ENCODE peak calls at places on chromosomes 11 and 22, in seven cellular contexts. R is ovary, G is suprapubic skin, E is upper lobe of left lung, M is prostate gland, T is body of pancreas, Y is IMR-90. W is an unnamed sample.

GRCh38 chr11:65026810-65027209 is 429 bp upstream of the SNX15 start:
- DNase-seq in R (no peak), G (no peak), E (no peak), M (no peak), T (no peak), Y (peak), W (no peak)

GRCh38 chr11:2382129-2382517 is 5.0 kb downstream of the CD81 start:
- DNase-seq in R (peak), G (no peak), E (no peak), M (no peak), T (no peak), Y (no peak), W (no peak)

GRCh38 chr11:18650859-18651557 is 16.9 kb upstream of the SPTY2D1 start:
- DNase-seq in R (no peak), G (no peak), E (peak), M (peak), T (peak), Y (peak), W (peak)

GRCh38 chr11:116500833-116501622 is 271.8 kb downstream of the BUD13 start:
- DNase-seq in R (no peak), G (peak), E (no peak), M (no peak), T (no peak), Y (no peak), W (no peak)

GRCh38 chr22:49332691-49333090 is 495.0 kb downstream of the BRD1 start:
- DNase-seq in R (no peak), G (no peak), E (no peak), M (no peak), T (no peak), Y (no peak), W (no peak)

GRCh38 chr11:83008581-83008923 is 63.1 kb downstream of the RAB30 start:
- DNase-seq in R (no peak), G (no peak), E (no peak), M (no peak), T (no peak), Y (peak), W (no peak)

GRCh38 chr11:94224078-94224477 is 80.3 kb upstream of the IZUMO1R start:
- DNase-seq in R (no peak), G (no peak), E (no peak), M (no peak), T (no peak), Y (peak), W (no peak)

GRCh38 chr22:46084943-46085830 is 65.1 kb upstream of the PPARA start:
- DNase-seq in R (peak), G (peak), E (peak), M (peak), T (peak), Y (no peak), W (peak)

GRCh38 chr11:111604392-111605009 is 2.3 kb downstream of the SIK2 start:
- DNase-seq in R (no peak), G (no peak), E (no peak), M (no peak), T (no peak), Y (peak), W (no peak)

GRCh38 chr11:70522613-70523311 is 124.4 kb downstream of the CTTN start:
- DNase-seq in R (no peak), G (no peak), E (peak), M (no peak), T (no peak), Y (no peak), W (no peak)

GRCh38 chr11:5226732-5227327 is at the start of gene HBB:
- DNase-seq in R (no peak), G (no peak), E (no peak), M (no peak), T (no peak), Y (no peak), W (no peak)

GRCh38 chr11:91730071-91730470 is 494.5 kb upstream of the FAT3 start:
- DNase-seq in R (no peak), G (no peak), E (no peak), M (no peak), T (no peak), Y (no peak), W (no peak)

GRCh38 chr22:40128989-40129388 is 48.7 kb upstream of the TNRC6B start:
- DNase-seq in R (no peak), G (no peak), E (no peak), M (no peak), T (no peak), Y (no peak), W (peak)

DNA sequence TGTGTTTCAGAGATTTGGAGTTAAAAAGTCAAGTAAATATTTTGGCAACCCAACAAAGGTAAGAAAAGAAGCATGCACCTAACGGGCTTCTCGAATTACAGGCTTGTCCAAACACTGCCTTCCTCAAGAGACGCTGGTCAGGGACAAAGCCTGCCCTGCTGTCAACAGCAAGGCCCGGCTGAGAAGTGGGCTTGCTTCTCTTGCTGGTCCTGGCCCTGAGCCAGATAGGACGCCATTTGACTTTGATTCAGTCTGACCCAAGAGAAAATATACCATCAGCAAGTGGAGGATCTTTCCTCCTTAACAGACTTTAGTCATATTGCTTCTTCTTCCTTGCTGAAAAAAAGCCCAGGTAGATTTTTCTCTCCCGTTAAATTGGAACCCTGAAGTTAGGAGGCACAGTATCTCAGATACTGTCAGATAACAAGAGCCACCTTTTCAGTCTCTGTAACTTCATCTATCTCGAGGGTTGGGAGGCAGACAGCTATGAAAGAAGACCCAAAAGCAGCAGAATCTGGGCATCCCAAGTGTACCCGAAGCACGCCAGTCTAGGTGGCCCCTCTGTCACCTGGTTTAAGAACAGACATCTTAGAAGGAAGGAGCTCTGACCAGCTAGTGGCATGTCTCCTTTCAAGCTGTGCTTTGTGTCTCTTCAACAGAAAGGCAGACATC is 57.5 kb downstream of the C22orf31 start:
- DNase-seq in R (no peak), G (no peak), E (peak), M (peak), T (peak), Y (no peak), W (no peak)
- H3K4me3 ChIP-seq in R (no peak), G (no peak), E (no peak), M (no peak), T (no peak), Y (no peak), W (no peak)

GRCh38 chr11:124748100-124748418 is 4.0 kb downstream of the VSIG2 start:
- DNase-seq in R (no peak), G (no peak), E (no peak), M (no peak), T (no peak), Y (no peak), W (no peak)

GRCh38 chr11:124749920-124750319 is 2.1 kb downstream of the VSIG2 start:
- DNase-seq in R (no peak), G (no peak), E (no peak), M (no peak), T (no peak), Y (no peak), W (no peak)

GRCh38 chr11:124746621-124747243 is 5.3 kb downstream of the VSIG2 start:
- DNase-seq in R (no peak), G (peak), E (peak), M (peak), T (peak), Y (peak), W (peak)

GRCh38 chr11:124747406-124748099 is 4.5 kb downstream of the VSIG2 start:
- DNase-seq in R (no peak), G (peak), E (no peak), M (no peak), T (no peak), Y (no peak), W (no peak)

GRCh38 chr11:124748481-124749338 is 3.3 kb downstream of the VSIG2 start:
- DNase-seq in R (no peak), G (peak), E (no peak), M (no peak), T (no peak), Y (peak), W (peak)
- TF ChIP-seq POLR2A in R (no peak), G (no peak), E (no peak), M (no peak), T (no peak), Y (no peak), W (no peak)

DNA sequence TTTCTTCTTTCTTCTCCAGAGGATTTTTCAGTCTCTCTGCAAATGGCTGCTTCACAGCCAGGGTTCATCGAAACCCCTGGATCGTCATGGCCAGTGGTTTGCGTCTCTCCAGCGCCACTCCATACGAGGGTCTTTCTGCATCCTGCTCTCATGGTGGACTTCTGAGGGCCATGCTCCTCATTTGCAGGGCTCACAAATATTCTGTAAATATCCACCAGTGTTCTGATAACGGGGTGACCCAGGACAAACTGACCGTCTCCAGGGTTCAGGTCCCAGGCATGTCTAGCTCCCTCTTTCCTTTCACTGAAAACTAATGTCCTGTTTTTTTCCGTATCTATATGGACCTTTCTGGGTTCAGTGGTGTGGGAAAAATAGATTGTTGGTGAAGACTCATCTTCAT is 15.7 kb upstream of the VPREB1 start:
- DNase-seq in R (no peak), G (no peak), E (no peak), M (no peak), T (no peak), Y (no peak), W (no peak)
- H3K27ac ChIP-seq in R (no peak), G (no peak), E (no peak), M (no peak), T (no peak), Y (no peak), W (no peak)

GRCh38 chr11:102319544-102319943 is 2.3 kb downstream of the BIRC3 start:
- DNase-seq in R (no peak), G (no peak), E (no peak), M (no peak), T (no peak), Y (no peak), W (no peak)
- H3K4me3 ChIP-seq in R (no peak), G (peak), E (no peak), M (no peak), T (no peak), Y (no peak), W (no peak)

GRCh38 chr11:109946322-109946846 is 146.8 kb upstream of the ZC3H12C start:
- DNase-seq in R (peak), G (peak), E (peak), M (peak), T (peak), Y (peak), W (peak)

GRCh38 chr11:109940816-109941215 is 152.4 kb upstream of the ZC3H12C start:
- DNase-seq in R (no peak), G (no peak), E (no peak), M (no peak), T (no peak), Y (peak), W (no peak)

GRCh38 chr11:109945626-109946321 is 147.4 kb upstream of the ZC3H12C start:
- DNase-seq in R (no peak), G (no peak), E (no peak), M (no peak), T (no peak), Y (no peak), W (no peak)
- TF ChIP-seq POLR2A in R (no peak), G (no peak), E (no peak), M (no peak), T (no peak), Y (no peak), W (no peak)